ENCODE peak calls at places on chromosomes 7 and 10, in six cellular contexts. N, L, O, H, U and X are unnamed samples.

GRCh38 chr10:82643601-82644000 is 768.6 kb downstream of the NRG3 start:
- DNase-seq in N (peak), L (no peak), O (no peak), H (no peak), U (no peak), X (no peak)

GRCh38 chr7:128704909-128705308 is 32.8 kb downstream of the GARIN1A start:
- DNase-seq in N (no peak), L (no peak), O (no peak), H (no peak), U (no peak), X (no peak)

GRCh38 chr10:75744242-75744641 is 312.8 kb downstream of the LRMDA start:
- DNase-seq in N (no peak), L (no peak), O (no peak), H (no peak), U (no peak), X (no peak)

GRCh38 chr7:73424486-73424885 is 9.1 kb upstream of the FZD9 start:
- DNase-seq in N (no peak), L (no peak), O (no peak), H (no peak), U (no peak), X (no peak)

GRCh38 chr7:128172151-128172550 is 68.9 kb upstream of the LEP start:
- DNase-seq in N (no peak), L (no peak), O (no peak), H (no peak), U (no peak), X (no peak)

GRCh38 chr10:26800468-26800867 is 60.3 kb downstream of the ABI1 start:
- DNase-seq in N (no peak), L (no peak), O (no peak), H (no peak), U (no peak), X (no peak)

GRCh38 chr7:105978035-105978434 is 15.0 kb downstream of the CDHR3 start:
- DNase-seq in N (no peak), L (no peak), O (no peak), H (no peak), U (no peak), X (no peak)

GRCh38 chr10:122786269-122786668 is 59.4 kb downstream of the CUZD1 start:
- DNase-seq in N (no peak), L (no peak), O (peak), H (no peak), U (no peak), X (peak)

GRCh38 chr10:92419740-92420553 is 129.0 kb downstream of the MARCHF5 start:
- DNase-seq in N (peak), L (peak), O (no peak), H (peak), U (no peak), X (no peak)

GRCh38 chr10:112832361-112832878 is 117.6 kb upstream of the TCF7L2 start:
- DNase-seq in N (no peak), L (no peak), O (peak), H (no peak), U (no peak), X (no peak)

GRCh38 chr7:51016546-51016945 is 233.8 kb upstream of the GRB10 start:
- DNase-seq in N (no peak), L (no peak), O (no peak), H (no peak), U (no peak), X (no peak)

GRCh38 chr10:125611756-125612155 is 71.2 kb downstream of the TEX36 start:
- DNase-seq in N (no peak), L (no peak), O (no peak), H (no peak), U (no peak), X (no peak)

GRCh38 chr10:29329420-29329819 is 40.5 kb downstream of the LYZL1 start:
- DNase-seq in N (peak), L (no peak), O (no peak), H (no peak), U (no peak), X (no peak)

GRCh38 chr10:79387974-79388850 is 40.9 kb downstream of the PPIF start:
- DNase-seq in N (no peak), L (no peak), O (no peak), H (peak), U (no peak), X (no peak)

GRCh38 chr10:16119445-16119844 is 259.1 kb upstream of the MINDY3 start:
- DNase-seq in N (no peak), L (no peak), O (no peak), H (no peak), U (no peak), X (no peak)

GRCh38 chr7:101162551-101163280 is 2.7 kb downstream of the VGF start:
- DNase-seq in N (peak), L (no peak), O (peak), H (no peak), U (no peak), X (no peak)

GRCh38 chr7:22563115-22563514 is 63.1 kb upstream of the STEAP1B start:
- DNase-seq in N (no peak), L (no peak), O (no peak), H (no peak), U (no peak), X (no peak)

GRCh38 chr10:12262278-12262981 is 66.4 kb downstream of the CDC123 start:
- DNase-seq in N (no peak), L (no peak), O (peak), H (no peak), U (no peak), X (no peak)

GRCh38 chr10:71622656-71623055 is 96.9 kb downstream of the C10orf105 start:
- DNase-seq in N (no peak), L (no peak), O (no peak), H (no peak), U (no peak), X (no peak)
- H3K4me3 ChIP-seq in N (no peak), L (no peak), O (peak), H (no peak), U (no peak), X (no peak)

GRCh38 chr7:99386584-99387238 is 12.2 kb downstream of the ARPC1B start:
- DNase-seq in N (peak), L (no peak), O (peak), H (no peak), U (no peak), X (no peak)
- TF ChIP-seq CTCF in N (peak), L (no peak), O (peak), H (no peak), U (peak), X (peak)

GRCh38 chr7:1288390-1288995 is 55.8 kb downstream of the UNCX start:
- DNase-seq in N (no peak), L (no peak), O (no peak), H (peak), U (no peak), X (no peak)

GRCh38 chr7:1290262-1291039 is 57.8 kb downstream of the UNCX start:
- DNase-seq in N (peak), L (peak), O (peak), H (peak), U (no peak), X (no peak)

GRCh38 chr7:1291040-1291689 is 58.5 kb downstream of the UNCX start:
- DNase-seq in N (no peak), L (no peak), O (no peak), H (peak), U (no peak), X (no peak)

GRCh38 chr7:1288996-1289551 is 56.4 kb downstream of the UNCX start:
- DNase-seq in N (no peak), L (no peak), O (no peak), H (peak), U (no peak), X (no peak)

DNA sequence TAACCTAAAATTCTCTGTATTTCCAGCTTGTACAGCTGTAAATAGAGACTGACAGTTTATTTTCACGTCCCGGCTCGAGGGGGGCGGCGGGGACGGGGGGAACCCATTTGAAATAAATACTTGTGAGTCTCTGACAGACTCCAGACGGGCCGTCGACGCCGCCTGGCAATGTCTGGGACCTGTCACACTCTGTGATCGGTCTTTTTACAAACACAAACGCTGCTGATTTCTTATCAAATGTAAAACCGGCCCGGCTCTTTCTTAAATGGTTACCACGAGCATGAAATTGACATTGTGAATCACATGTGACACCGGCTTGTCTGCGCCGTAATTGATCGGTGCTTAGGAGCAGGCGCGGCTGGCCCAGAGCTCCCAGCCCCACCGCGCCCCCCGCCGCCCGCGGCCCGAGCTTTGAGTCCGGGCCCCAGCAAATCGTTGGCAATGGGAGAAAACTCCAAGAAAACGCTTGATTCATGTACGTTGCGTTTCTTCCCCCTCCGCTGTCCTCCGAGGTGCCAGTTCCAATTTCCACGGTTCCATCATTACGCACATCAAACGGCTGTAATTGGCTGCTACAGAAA is 57.1 kb downstream of the UNCX start:
- DNase-seq in N (no peak), L (no peak), O (peak), H (peak), U (no peak), X (no peak)
- H3K4me3 ChIP-seq in N (peak), L (peak), O (peak), H (no peak), U (peak), X (peak)

GRCh38 chr7:74656421-74656910 is 1.1 kb upstream of the GTF2I start:
- DNase-seq in N (no peak), L (peak), O (peak), H (peak), U (no peak), X (no peak)
- TF ChIP-seq CTCF in N (no peak), L (no peak), O (no peak), H (no peak), U (no peak), X (no peak)

GRCh38 chr10:71243756-71244637 is 31.6 kb downstream of the UNC5B start:
- DNase-seq in N (peak), L (no peak), O (peak), H (peak), U (no peak), X (no peak)

GRCh38 chr10:71241114-71241898 is 28.9 kb downstream of the UNC5B start:
- DNase-seq in N (peak), L (no peak), O (no peak), H (no peak), U (no peak), X (peak)

GRCh38 chr10:71239946-71240795 is 27.8 kb downstream of the UNC5B start:
- DNase-seq in N (no peak), L (no peak), O (no peak), H (no peak), U (no peak), X (no peak)

GRCh38 chr10:71242621-71243009 is 30.2 kb downstream of the UNC5B start:
- DNase-seq in N (no peak), L (no peak), O (no peak), H (no peak), U (no peak), X (no peak)

GRCh38 chr10:71241899-71242620 is 29.7 kb downstream of the UNC5B start:
- DNase-seq in N (no peak), L (no peak), O (no peak), H (peak), U (no peak), X (no peak)
- H3K4me3 ChIP-seq in N (no peak), L (no peak), O (no peak), H (no peak), U (no peak), X (no peak)

DNA sequence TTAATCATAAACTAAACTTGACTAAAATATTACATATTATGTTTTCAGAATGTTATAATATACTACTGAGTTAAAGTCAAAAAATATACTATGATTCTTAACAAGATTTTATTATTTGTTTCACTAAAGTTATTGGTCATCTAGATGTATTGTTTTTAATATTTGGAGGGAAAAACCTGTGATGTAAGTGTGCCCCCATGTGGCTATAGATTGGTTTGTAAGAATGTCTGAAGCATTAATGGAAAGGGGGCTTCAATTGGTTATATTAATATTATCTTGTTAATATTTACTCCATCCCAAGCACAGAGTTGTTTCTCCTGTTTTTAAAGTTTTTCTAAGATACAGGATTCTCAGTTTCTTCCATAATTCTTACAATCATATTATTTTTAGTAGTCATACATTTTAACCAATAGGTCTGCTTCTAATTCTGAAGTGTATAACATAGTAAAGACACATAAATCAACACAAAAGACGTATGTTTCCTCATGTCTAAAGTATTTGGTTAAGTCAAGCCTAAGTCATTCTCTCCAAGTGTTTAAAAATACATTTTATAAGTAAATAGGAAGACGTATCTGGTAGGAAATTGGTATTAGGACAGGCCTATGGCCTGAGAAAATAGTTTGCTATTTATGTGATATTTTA is 58.0 kb downstream of the GNAT3 start:
- DNase-seq in N (no peak), L (no peak), O (peak), H (no peak), U (no peak), X (peak)
- TF ChIP-seq CTCF in N (peak), L (no peak), O (peak), H (peak), U (peak), X (peak)

GRCh38 chr10:3196482-3196881 is 23.9 kb upstream of the PITRM1 start:
- DNase-seq in N (no peak), L (no peak), O (no peak), H (no peak), U (no peak), X (no peak)

GRCh38 chr10:3198900-3199299 is 26.3 kb upstream of the PITRM1 start:
- DNase-seq in N (no peak), L (no peak), O (no peak), H (no peak), U (no peak), X (no peak)

GRCh38 chr10:3195706-3196105 is 23.1 kb upstream of the PITRM1 start:
- DNase-seq in N (no peak), L (no peak), O (no peak), H (no peak), U (no peak), X (no peak)

GRCh38 chr10:3196971-3197353 is 24.4 kb upstream of the PITRM1 start:
- DNase-seq in N (no peak), L (no peak), O (no peak), H (no peak), U (no peak), X (no peak)

GRCh38 chr10:3197354-3198003 is 24.9 kb upstream of the PITRM1 start:
- DNase-seq in N (peak), L (peak), O (peak), H (peak), U (peak), X (no peak)
- H3K4me3 ChIP-seq in N (peak), L (peak), O (peak), H (no peak), U (peak), X (peak)

GRCh38 chr7:129949292-129950133 is 3.2 kb downstream of the UBE2H start:
- DNase-seq in N (peak), L (no peak), O (peak), H (no peak), U (peak), X (peak)

GRCh38 chr7:129947701-129948100 is 5.1 kb downstream of the UBE2H start:
- DNase-seq in N (no peak), L (no peak), O (no peak), H (no peak), U (no peak), X (no peak)

GRCh38 chr7:129948338-129948737 is 4.4 kb downstream of the UBE2H start:
- DNase-seq in N (no peak), L (no peak), O (no peak), H (no peak), U (no peak), X (no peak)

GRCh38 chr7:129950191-129950940 is 2.4 kb downstream of the UBE2H start:
- DNase-seq in N (no peak), L (no peak), O (no peak), H (no peak), U (no peak), X (no peak)

GRCh38 chr7:129948877-129949291 is 3.9 kb downstream of the UBE2H start:
- DNase-seq in N (peak), L (peak), O (peak), H (peak), U (peak), X (peak)
- TF ChIP-seq CTCF in N (no peak), L (no peak), O (no peak), H (no peak), U (no peak), X (no peak)

DNA sequence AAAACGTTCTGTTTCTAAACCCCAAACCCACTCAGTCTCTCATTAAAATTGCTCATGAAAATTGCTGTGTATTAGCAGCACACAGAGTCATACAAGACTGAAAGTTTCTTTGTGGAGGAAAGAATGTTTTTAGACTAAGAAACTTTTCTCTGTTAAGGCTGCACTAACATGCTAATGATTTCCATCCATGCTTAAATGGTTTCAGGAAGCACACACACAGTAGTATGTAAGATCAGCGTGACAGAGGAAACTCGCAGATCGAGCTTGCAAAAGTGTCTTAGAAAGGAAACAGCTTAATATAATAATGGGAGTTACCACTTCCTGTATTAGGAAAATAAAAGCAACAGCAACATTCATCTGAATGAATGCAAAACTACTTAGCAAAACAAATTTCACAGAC is 112.7 kb downstream of the ICA1 start:
- DNase-seq in N (peak), L (no peak), O (no peak), H (no peak), U (no peak), X (no peak)
- H3K4me3 ChIP-seq in N (no peak), L (no peak), O (no peak), H (no peak), U (no peak), X (no peak)

DNA sequence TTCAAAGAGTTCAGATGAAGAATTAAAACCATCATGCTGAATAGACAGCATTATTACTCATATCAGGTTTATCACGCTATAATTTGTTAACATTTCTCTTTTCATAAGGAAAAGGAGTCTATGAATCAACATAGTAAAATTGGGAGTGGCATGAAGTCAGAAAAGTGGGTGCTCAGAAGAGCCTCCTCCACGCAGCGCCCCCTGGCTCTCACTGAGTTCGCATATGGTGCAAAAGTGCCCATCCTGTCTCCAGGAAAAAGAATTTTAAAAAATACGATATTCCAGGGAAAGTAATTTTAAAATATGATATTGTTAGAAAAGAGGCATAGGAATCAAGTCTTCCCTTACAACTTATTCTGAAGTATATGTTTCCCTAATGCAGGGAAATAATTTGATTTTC is 176.3 kb upstream of the TCERG1L start:
- DNase-seq in N (no peak), L (no peak), O (no peak), H (no peak), U (no peak), X (no peak)
- TF ChIP-seq CTCF in N (no peak), L (no peak), O (no peak), H (no peak), U (no peak), X (no peak)